ENCODE peak calls at places on chromosome 10, in five cellular contexts. G, S, L, X and M are unnamed samples.

GRCh38 chr10:125592897-125593296 is 90.1 kb downstream of the TEX36 start:
- DNase-seq in X (no peak), G (no peak), L (no peak), S (no peak), M (no peak)

GRCh38 chr10:10589540-10589939 is 428.1 kb upstream of the CELF2 start:
- DNase-seq in X (peak), G (peak), L (no peak), S (no peak), M (no peak)

GRCh38 chr10:100670828-100671479 is 74.4 kb upstream of the PAX2 start:
- DNase-seq in G (no peak), L (no peak), X (peak), S (no peak), M (peak)

GRCh38 chr10:35752469-35753450 is 110.7 kb upstream of the FZD8 start:
- DNase-seq in L (no peak), G (peak), S (no peak), X (no peak), M (no peak)

GRCh38 chr10:103895458-103896186 is 22.4 kb downstream of the STN1 start:
- DNase-seq in G (no peak), S (no peak), L (no peak), X (no peak), M (no peak)

GRCh38 chr10:33352154-33352553 is 17.7 kb upstream of the NRP1 start:
- DNase-seq in S (no peak), X (no peak), L (no peak), G (no peak), M (no peak)

GRCh38 chr10:91412688-91413087 is 2.5 kb downstream of the HECTD2 start:
- DNase-seq in L (no peak), S (no peak), X (no peak), G (no peak), M (no peak)

GRCh38 chr10:97018251-97019212 is 167.2 kb downstream of the SLIT1 start:
- DNase-seq in G (no peak), X (no peak), S (no peak), L (no peak), M (no peak)